ENCODE peak calls at places on chromosomes 16 and 17, in seven cellular contexts. M, Y, H, G, I, E and D are unnamed samples.

GRCh38 chr17:34556384-34556783 is 23.0 kb upstream of the TMEM132E start:
- DNase-seq in M (no peak), Y (no peak), H (peak; percentile 37), G (no peak), I (no peak), E (no peak), D (peak; percentile 17)

GRCh38 chr17:73652886-73653480 is 8.7 kb upstream of the SDK2 start:
- DNase-seq in M (no peak), Y (no peak), H (no peak), G (no peak), I (no peak), E (no peak), D (no peak)

GRCh38 chr17:63993368-63993990 is 4.7 kb upstream of the PRR29 start:
- DNase-seq in M (no peak), Y (no peak), H (no peak), G (no peak), I (no peak), E (no peak), D (no peak)

GRCh38 chr17:27455914-27456680 is at the start of gene KSR1:
- DNase-seq in M (peak; percentile 88), Y (peak; percentile 85), H (peak; percentile 74), G (peak; percentile 69), I (peak; percentile 11), E (peak; percentile 46), D (no peak)

GRCh38 chr17:31534223-31534888 is 142.9 kb downstream of the RAB11FIP4 start:
- DNase-seq in M (no peak), Y (no peak), H (peak; percentile 9), G (no peak), I (no peak), E (peak; percentile 39), D (no peak)

GRCh38 chr16:77408607-77409006 is 26.2 kb downstream of the ADAMTS18 start:
- DNase-seq in M (no peak), Y (no peak), H (no peak), G (no peak), I (no peak), E (no peak), D (no peak)

GRCh38 chr16:69316595-69317034 is 5.5 kb downstream of the VPS4A start:
- DNase-seq in M (no peak), Y (no peak), H (no peak), G (no peak), I (no peak), E (no peak), D (no peak)

GRCh38 chr16:70789231-70789926 is 11.6 kb downstream of the VAC14 start:
- DNase-seq in M (peak; percentile 83), Y (peak; percentile 59), H (peak; percentile 57), G (peak; percentile 83), I (peak; percentile 29), E (peak; percentile 59), D (no peak)

GRCh38 chr16:22070361-22071351 is 21.7 kb upstream of the VWA3A start:
- DNase-seq in M (no peak), Y (no peak), H (peak; percentile 58), G (no peak), I (no peak), E (peak; percentile 32), D (peak; percentile 41)

GRCh38 chr17:39813631-39814030 is 50.5 kb downstream of the IKZF3 start:
- DNase-seq in M (no peak), Y (no peak), H (no peak), G (no peak), I (no peak), E (no peak), D (no peak)

GRCh38 chr17:50444841-50445715 is 19.1 kb downstream of the ACSF2 start:
- DNase-seq in M (no peak), Y (no peak), H (no peak), G (no peak), I (no peak), E (no peak), D (no peak)

GRCh38 chr17:68290955-68291835 is at the start of the genes ARSG and SLC16A6:
- DNase-seq in M (no peak), Y (peak; percentile 74), H (peak; percentile 23), G (peak; percentile 23), I (no peak), E (no peak), D (no peak)

DNA sequence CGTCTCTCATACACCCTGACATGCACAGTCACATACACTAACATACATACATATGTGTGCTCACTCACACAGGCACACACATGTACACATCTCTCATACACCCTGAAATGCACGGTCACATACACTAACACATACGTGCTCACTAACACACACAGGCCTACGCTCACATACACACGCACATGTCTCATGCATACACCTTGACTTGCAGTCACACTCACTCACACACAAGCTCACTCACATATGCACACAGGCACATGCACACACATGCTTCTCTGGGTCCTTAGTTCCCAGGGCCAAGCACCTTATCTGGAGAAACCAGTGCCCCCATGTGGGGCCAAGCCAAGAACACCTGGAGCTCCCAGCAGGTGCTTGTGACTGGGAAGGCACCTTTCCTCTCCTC is 240.3 kb downstream of the RBFOX3 start:
- DNase-seq in M (no peak), Y (no peak), H (no peak), G (no peak), I (no peak), E (no peak), D (no peak)
- TF ChIP-seq CTCF in M (no peak), Y (no peak), H (no peak), G (no peak), I (no peak), E (no peak), D (no peak)

DNA sequence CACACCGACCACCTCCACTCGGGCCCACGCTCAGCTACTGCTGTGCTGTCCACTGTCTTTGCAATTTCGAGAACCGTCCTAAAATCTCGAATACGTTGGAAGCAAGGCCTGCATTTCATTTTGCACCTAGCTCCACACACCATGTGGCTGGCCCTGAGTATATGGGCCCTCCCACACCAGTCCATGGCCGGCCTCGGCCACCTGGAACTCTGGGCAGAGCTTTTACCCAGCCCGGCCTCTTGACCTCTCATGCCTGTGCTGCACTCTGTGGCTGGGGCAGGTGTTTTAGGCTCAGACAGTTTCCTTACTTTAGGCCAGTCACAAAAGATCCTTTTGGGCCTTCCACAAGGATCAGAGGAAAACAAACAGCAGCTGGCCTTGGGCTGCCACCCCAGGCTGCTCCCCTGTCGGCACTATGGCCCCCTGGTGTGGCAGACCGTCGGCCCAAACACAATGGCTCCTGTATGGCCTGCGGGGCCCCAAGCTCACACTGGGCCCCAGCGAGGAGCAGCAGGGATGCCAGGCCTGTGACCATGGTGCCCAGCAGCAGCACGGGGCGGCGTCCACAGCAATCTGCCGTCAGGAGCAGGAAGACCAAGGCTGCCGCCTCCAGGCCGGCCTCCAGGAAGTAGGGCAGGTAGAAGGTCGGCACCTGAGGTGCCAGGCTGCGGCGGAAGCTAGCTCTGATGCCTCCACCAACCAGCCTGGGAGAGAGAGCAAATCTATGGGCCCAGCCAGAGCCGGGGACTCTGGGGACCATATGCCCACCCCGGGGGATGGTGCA is 2.5 kb downstream of the SLC22A31 start:
- DNase-seq in M (no peak), Y (no peak), H (no peak), G (no peak), I (no peak), E (no peak), D (no peak)
- TF ChIP-seq CTCF in M (no peak), Y (no peak), H (no peak), G (no peak), I (no peak), E (no peak), D (no peak)

DNA sequence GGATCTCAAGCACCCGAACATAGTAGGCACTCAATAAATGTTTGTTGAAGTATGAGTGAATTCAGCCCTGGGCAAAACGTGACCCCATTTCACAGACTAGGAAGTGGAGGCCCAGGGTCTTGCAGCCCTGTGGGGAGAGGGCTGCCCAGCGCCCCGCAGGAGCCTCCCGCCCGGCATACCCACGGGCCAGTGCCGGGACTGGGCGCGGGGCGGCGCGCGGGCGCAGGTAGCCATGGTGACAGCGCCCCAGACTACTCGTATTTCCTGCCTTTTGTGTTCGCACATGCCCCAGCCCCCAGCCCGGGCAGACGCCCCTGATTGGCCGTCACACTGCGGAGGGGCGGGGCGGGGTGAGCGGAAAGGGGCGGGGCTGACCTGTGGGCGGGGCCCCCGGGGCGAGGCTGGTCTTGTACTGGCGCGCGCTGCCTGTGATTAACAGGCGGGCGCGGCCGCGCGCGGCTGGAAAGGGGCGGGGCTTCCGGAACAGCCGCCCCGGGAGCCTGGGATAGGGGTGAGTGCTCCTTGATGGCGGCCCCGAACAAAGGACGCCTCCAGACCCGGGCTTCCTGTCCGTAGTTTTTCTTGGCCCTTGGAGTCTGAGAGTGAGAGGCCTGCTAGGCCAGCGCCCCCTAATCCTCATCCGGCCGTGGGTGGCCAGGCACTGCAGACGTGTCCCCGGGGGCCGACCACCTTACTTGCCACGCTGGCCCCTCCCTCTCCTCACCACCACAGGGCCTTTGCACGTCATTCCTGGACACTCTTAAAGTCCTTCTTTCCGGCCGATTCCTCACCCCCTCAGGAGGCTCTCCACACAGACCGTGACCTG is 71.0 kb downstream of the RAI1 start:
- DNase-seq in M (peak; percentile 98), Y (peak; percentile 99), H (peak; percentile 93), G (peak; percentile 95), I (peak; percentile 88), E (peak; percentile 86), D (peak; percentile 64)
- TF ChIP-seq CTCF in M (peak; percentile 34), Y (peak; percentile 48), H (no peak), G (peak; percentile 47), I (peak; percentile 53), E (no peak), D (peak; percentile 47)

GRCh38 chr17:65918921-65919546 is 272.9 kb downstream of the CEP112 start:
- DNase-seq in M (no peak), Y (no peak), H (peak; percentile 33), G (no peak), I (no peak), E (no peak), D (no peak)
- TF ChIP-seq CTCF in M (no peak), Y (no peak), H (peak; percentile 41), G (no peak), I (no peak), E (no peak), D (peak; percentile 5)

GRCh38 chr16:81604960-81605383 is 160.4 kb downstream of the CMIP start:
- DNase-seq in M (no peak), Y (no peak), H (peak; percentile 62), G (no peak), I (peak; percentile 84), E (no peak), D (no peak)
- TF ChIP-seq CTCF in M (no peak), Y (no peak), H (no peak), G (no peak), I (no peak), E (no peak), D (no peak)